ENCODE peak calls at places on chromosomes 5 and 9, in six cellular contexts. One of them, this sample, is unnamed.

GRCh38 chr5:126271141-126271540 is 152.1 kb upstream of the GRAMD2B start:
- DNase-seq in K562: no peak
- DNase-seq in HCT116: no peak
- DNase-seq in GM12878: no peak
- DNase-seq in HepG2: no peak
- DNase-seq in H1: no peak
- DNase-seq in this sample: no peak

GRCh38 chr5:134527961-134528424 is 2.5 kb downstream of the JADE2 start:
- DNase-seq in K562: no peak
- DNase-seq in HCT116: no peak
- DNase-seq in GM12878: no peak
- DNase-seq in HepG2: no peak
- DNase-seq in H1: no peak
- DNase-seq in this sample: no peak

GRCh38 chr5:80308526-80308925 is 11.3 kb upstream of the SPZ1 start:
- DNase-seq in K562: peak
- DNase-seq in HCT116: no peak
- DNase-seq in GM12878: no peak
- DNase-seq in HepG2: no peak
- DNase-seq in H1: no peak
- DNase-seq in this sample: no peak

GRCh38 chr9:128393971-128394370 is 22.8 kb downstream of the URM1 start:
- DNase-seq in K562: no peak
- DNase-seq in HCT116: no peak
- DNase-seq in GM12878: no peak
- DNase-seq in HepG2: peak
- DNase-seq in H1: no peak
- DNase-seq in this sample: no peak

GRCh38 chr9:35914307-35914807 is 5.1 kb downstream of the SPAAR start:
- DNase-seq in K562: peak
- DNase-seq in HCT116: no peak
- DNase-seq in GM12878: no peak
- DNase-seq in HepG2: peak
- DNase-seq in H1: no peak
- DNase-seq in this sample: no peak

GRCh38 chr5:23977996-23978395 is 470.6 kb downstream of the PRDM9 start:
- DNase-seq in K562: peak
- DNase-seq in HCT116: no peak
- DNase-seq in GM12878: no peak
- DNase-seq in HepG2: peak
- DNase-seq in H1: peak
- DNase-seq in this sample: peak

GRCh38 chr9:70013598-70014196 is 30.0 kb upstream of the MAMDC2 start:
- DNase-seq in K562: no peak
- DNase-seq in HCT116: no peak
- DNase-seq in GM12878: no peak
- DNase-seq in HepG2: no peak
- DNase-seq in H1: no peak
- DNase-seq in this sample: no peak

GRCh38 chr5:111935835-111936234 is 178.8 kb upstream of the NREP start:
- DNase-seq in K562: no peak
- DNase-seq in HCT116: no peak
- DNase-seq in GM12878: no peak
- DNase-seq in HepG2: no peak
- DNase-seq in H1: no peak
- DNase-seq in this sample: peak

GRCh38 chr5:43063731-43064171 is 23.6 kb upstream of the ANXA2R start:
- DNase-seq in K562: peak
- DNase-seq in HCT116: no peak
- DNase-seq in GM12878: no peak
- DNase-seq in HepG2: no peak
- DNase-seq in H1: no peak
- DNase-seq in this sample: no peak

GRCh38 chr9:124511426-124511840 is 4.2 kb upstream of the NR5A1 start:
- DNase-seq in K562: peak
- DNase-seq in HCT116: no peak
- DNase-seq in GM12878: no peak
- DNase-seq in HepG2: peak
- DNase-seq in H1: no peak
- DNase-seq in this sample: peak

GRCh38 chr9:29160763-29161353 is 1587.6 kb upstream of the C9orf72 start:
- DNase-seq in K562: no peak
- DNase-seq in HCT116: no peak
- DNase-seq in GM12878: no peak
- DNase-seq in HepG2: no peak
- DNase-seq in H1: no peak
- DNase-seq in this sample: no peak
- TF ChIP-seq ZNF274 in K562: no peak
- TF ChIP-seq ZNF274 in HCT116: no peak
- TF ChIP-seq ZNF274 in GM12878: no peak
- TF ChIP-seq ZNF274 in HepG2: no peak
- TF ChIP-seq ZNF274 in H1: no peak
- TF ChIP-seq ZNF274 in this sample: no peak

GRCh38 chr5:3843691-3844090 is 248.1 kb downstream of the IRX1 start:
- DNase-seq in K562: no peak
- DNase-seq in HCT116: no peak
- DNase-seq in GM12878: no peak
- DNase-seq in HepG2: no peak
- DNase-seq in H1: no peak
- DNase-seq in this sample: no peak

GRCh38 chr5:3844266-3844665 is 248.6 kb downstream of the IRX1 start:
- DNase-seq in K562: no peak
- DNase-seq in HCT116: no peak
- DNase-seq in GM12878: no peak
- DNase-seq in HepG2: no peak
- DNase-seq in H1: no peak
- DNase-seq in this sample: no peak

GRCh38 chr5:3837544-3837943 is 241.9 kb downstream of the IRX1 start:
- DNase-seq in K562: peak
- DNase-seq in HCT116: no peak
- DNase-seq in GM12878: no peak
- DNase-seq in HepG2: no peak
- DNase-seq in H1: no peak
- DNase-seq in this sample: no peak

GRCh38 chr5:3845249-3845648 is 249.6 kb downstream of the IRX1 start:
- DNase-seq in K562: no peak
- DNase-seq in HCT116: no peak
- DNase-seq in GM12878: no peak
- DNase-seq in HepG2: peak
- DNase-seq in H1: no peak
- DNase-seq in this sample: no peak

DNA sequence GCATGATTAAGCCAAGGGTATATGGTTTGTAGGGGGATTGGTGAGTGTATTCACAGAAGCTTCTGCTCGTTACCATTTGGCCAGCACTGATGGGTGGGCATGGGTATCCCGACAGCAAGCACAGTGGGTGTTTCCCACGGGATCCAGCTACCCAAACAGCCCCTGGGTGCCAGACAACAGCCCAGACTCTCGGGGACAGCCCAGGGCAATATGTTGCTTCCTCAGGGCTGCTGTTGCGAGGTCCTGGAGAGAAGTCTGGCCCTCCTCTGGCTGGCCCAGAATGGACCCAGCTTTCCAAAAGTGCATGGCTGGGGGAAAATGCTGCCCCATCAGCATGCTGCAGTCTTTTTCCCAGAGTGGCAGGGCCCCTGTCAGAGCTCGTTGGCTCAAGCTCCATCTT is 247.0 kb downstream of the IRX1 start:
- DNase-seq in K562: no peak
- DNase-seq in HCT116: no peak
- DNase-seq in GM12878: no peak
- DNase-seq in HepG2: no peak
- DNase-seq in H1: no peak
- DNase-seq in this sample: no peak
- TF ChIP-seq ZNF274 in K562: no peak
- TF ChIP-seq ZNF274 in HCT116: no peak
- TF ChIP-seq ZNF274 in GM12878: no peak
- TF ChIP-seq ZNF274 in HepG2: no peak
- TF ChIP-seq ZNF274 in H1: no peak
- TF ChIP-seq ZNF274 in this sample: no peak

GRCh38 chr9:109258619-109259321 is 62.1 kb downstream of the EPB41L4B start:
- DNase-seq in K562: no peak
- DNase-seq in HCT116: no peak
- DNase-seq in GM12878: no peak
- DNase-seq in HepG2: no peak
- DNase-seq in H1: no peak
- DNase-seq in this sample: peak
- TF ChIP-seq ZNF274 in K562: no peak
- TF ChIP-seq ZNF274 in HCT116: no peak
- TF ChIP-seq ZNF274 in GM12878: no peak
- TF ChIP-seq ZNF274 in HepG2: no peak
- TF ChIP-seq ZNF274 in H1: no peak
- TF ChIP-seq ZNF274 in this sample: no peak

GRCh38 chr5:30103056-30104020 is 1090.1 kb upstream of the CDH6 start:
- DNase-seq in K562: no peak
- DNase-seq in HCT116: no peak
- DNase-seq in GM12878: no peak
- DNase-seq in HepG2: no peak
- DNase-seq in H1: no peak
- DNase-seq in this sample: no peak
- TF ChIP-seq ZNF274 in K562: no peak
- TF ChIP-seq ZNF274 in HCT116: no peak
- TF ChIP-seq ZNF274 in GM12878: no peak
- TF ChIP-seq ZNF274 in HepG2: no peak
- TF ChIP-seq ZNF274 in H1: no peak
- TF ChIP-seq ZNF274 in this sample: no peak

DNA sequence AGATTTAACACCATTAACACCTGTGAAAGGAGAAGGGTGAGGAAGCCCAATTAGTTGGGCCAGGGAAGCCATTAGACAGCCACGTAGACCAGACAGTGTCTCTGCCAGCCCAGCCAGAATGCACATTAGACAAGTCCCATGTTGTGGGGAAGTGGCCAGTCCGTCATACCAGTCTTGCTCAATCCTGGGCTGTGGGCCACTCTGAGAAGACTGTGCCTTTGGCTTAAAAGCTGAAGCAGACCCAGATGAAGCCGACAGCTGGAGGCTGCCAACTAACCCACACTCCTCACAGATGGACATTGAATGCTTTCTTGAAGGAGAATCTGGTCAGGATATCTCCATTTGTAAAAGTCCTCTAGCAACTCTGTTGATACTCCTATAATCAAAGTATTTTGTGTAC is 128.5 kb downstream of the CHSY3 start:
- DNase-seq in K562: no peak
- DNase-seq in HCT116: no peak
- DNase-seq in GM12878: no peak
- DNase-seq in HepG2: no peak
- DNase-seq in H1: no peak
- DNase-seq in this sample: no peak
- TF ChIP-seq ZNF274 in K562: no peak
- TF ChIP-seq ZNF274 in HCT116: no peak
- TF ChIP-seq ZNF274 in GM12878: no peak
- TF ChIP-seq ZNF274 in HepG2: no peak
- TF ChIP-seq ZNF274 in H1: no peak
- TF ChIP-seq ZNF274 in this sample: no peak

This sample was measured in NT2/D1.